ENCODE peak calls at places on chromosomes 1 and 21, in nine cellular contexts. S is breast epithelium, M is tibial nerve, Y is HepG2, F is testis, B is body of pancreas, V is sigmoid colon, A is transverse colon, R is esophagus muscularis mucosa. O is an unnamed sample.

GRCh38 chr1:85581138-85581801 is 709 bp downstream of the CCN1 start:
- DNase-seq in V (peak), B (peak), Y (peak), R (peak), A (peak), F (peak), S (peak), M (peak), O (peak)

GRCh38 chr1:116808476-116809180 is 54.4 kb downstream of the CD2 start:
- DNase-seq in R (peak), V (no peak), A (no peak), B (no peak), Y (no peak), S (no peak), M (no peak), F (no peak), O (no peak)

GRCh38 chr1:212600071-212600915 is 8.3 kb upstream of the ATF3 start:
- DNase-seq in B (no peak), A (no peak), V (no peak), S (no peak), M (no peak), Y (no peak), F (no peak), R (no peak), O (no peak)

GRCh38 chr1:210252621-210253041 is 20.0 kb downstream of the SERTAD4 start:
- DNase-seq in F (no peak), S (no peak), V (peak), Y (no peak), M (no peak), B (peak), A (peak), R (no peak), O (no peak)

GRCh38 chr21:37673801-37674575 is 242.3 kb downstream of the KCNJ6 start:
- DNase-seq in F (no peak), M (no peak), S (no peak), A (no peak), R (no peak), B (no peak), V (no peak), Y (no peak), O (no peak)

GRCh38 chr1:21781971-21782867 is 730 bp downstream of the USP48 start:
- DNase-seq in B (peak), S (peak), Y (peak), V (peak), A (peak), F (peak), M (no peak), R (peak), O (peak)

GRCh38 chr21:45497846-45498645 is 44.2 kb downstream of the SLC19A1 start:
- DNase-seq in V (peak), A (no peak), F (no peak), Y (no peak), R (no peak), S (no peak), M (no peak), B (no peak), O (no peak)

GRCh38 chr1:226665505-226666163 is 73.4 kb downstream of the ITPKB start:
- DNase-seq in S (no peak), F (no peak), B (no peak), A (no peak), Y (no peak), M (no peak), V (no peak), R (no peak), O (no peak)

GRCh38 chr1:46804926-46805325 is 6.1 kb downstream of the CYP4B1 start:
- DNase-seq in A (no peak), Y (no peak), S (no peak), V (no peak), R (peak), M (peak), F (no peak), B (no peak), O (peak)

GRCh38 chr1:89274431-89274857 is 1.8 kb upstream of the GBP5 start:
- DNase-seq in Y (no peak), A (no peak), R (no peak), B (no peak), F (no peak), S (no peak), M (no peak), V (no peak), O (no peak)

GRCh38 chr1:8816306-8816705 is 1.1 kb downstream of the RERE start:
- DNase-seq in A (no peak), V (no peak), B (no peak), S (no peak), R (no peak), F (no peak), Y (no peak), M (no peak), O (no peak)

GRCh38 chr1:226679853-226680516 is 59.1 kb downstream of the ITPKB start:
- DNase-seq in V (peak), Y (no peak), F (peak), S (peak), B (peak), R (peak), A (peak), M (peak), O (peak)

GRCh38 chr21:28148400-28149064 is 844.1 kb downstream of the LTN1 start:
- DNase-seq in F (peak), M (no peak), V (no peak), S (no peak), B (peak), R (no peak), A (no peak), Y (no peak), O (no peak)

GRCh38 chr1:37795340-37796110 is 1.9 kb downstream of the MANEAL start:
- DNase-seq in B (peak), R (no peak), V (no peak), A (peak), M (no peak), F (peak), Y (no peak), S (peak), O (no peak)

GRCh38 chr1:65792671-65793358 is at the start of gene PDE4B:
- DNase-seq in B (no peak), M (no peak), F (peak), V (no peak), R (no peak), A (peak), S (no peak), Y (no peak), O (no peak)

GRCh38 chr1:49686107-49686506 is 337.6 kb downstream of the AGBL4 start:
- DNase-seq in B (no peak), A (no peak), S (no peak), M (no peak), Y (no peak), F (no peak), V (no peak), R (no peak), O (no peak)

GRCh38 chr1:65386452-65386851 is 34.0 kb upstream of the LEPR start:
- DNase-seq in B (no peak), V (no peak), R (no peak), S (no peak), Y (no peak), M (no peak), F (no peak), A (no peak), O (no peak)

GRCh38 chr1:176102243-176102642 is 104.8 kb downstream of the COP1 start:
- DNase-seq in R (no peak), Y (no peak), B (no peak), S (no peak), V (no peak), A (no peak), M (no peak), F (no peak), O (no peak)

GRCh38 chr1:202791102-202791747 is 17.0 kb downstream of the KDM5B start:
- DNase-seq in R (no peak), S (no peak), A (no peak), Y (no peak), F (no peak), V (no peak), B (no peak), M (no peak), O (no peak)

GRCh38 chr21:39061766-39062165 is 121.5 kb downstream of the PSMG1 start:
- DNase-seq in F (no peak), A (no peak), B (no peak), Y (no peak), V (no peak), S (no peak), M (no peak), R (no peak), O (no peak)

GRCh38 chr1:100616121-100616621 is 78.2 kb downstream of the GPR88 start:
- DNase-seq in Y (no peak), R (no peak), B (no peak), A (no peak), V (no peak), F (no peak), M (no peak), S (no peak), O (no peak)

GRCh38 chr1:81607886-81608285 is 192.8 kb upstream of the ADGRL2 start:
- DNase-seq in M (no peak), A (no peak), S (no peak), V (no peak), B (no peak), F (no peak), R (no peak), Y (no peak), O (no peak)

GRCh38 chr1:40477680-40478057 is 579 bp downstream of the ZFP69 start:
- DNase-seq in F (peak), R (no peak), A (peak), B (no peak), Y (no peak), M (no peak), S (no peak), V (no peak), O (no peak)

GRCh38 chr1:18901147-18901951 is 1.0 kb downstream of the ALDH4A1 start:
- DNase-seq in B (no peak), V (no peak), M (no peak), F (no peak), Y (peak), R (no peak), A (no peak), S (no peak), O (no peak)

GRCh38 chr1:52403566-52404115 is 582 bp downstream of the ORC1 start:
- DNase-seq in F (peak), V (no peak), Y (peak), R (no peak), M (no peak), S (no peak), B (peak), A (peak), O (no peak)

GRCh38 chr1:26582836-26583460 is 53.4 kb downstream of the RPS6KA1 start:
- DNase-seq in Y (no peak), R (no peak), A (no peak), M (peak), B (peak), V (no peak), F (no peak), S (peak), O (no peak)

GRCh38 chr1:90381598-90381997 is 335.5 kb downstream of the BARHL2 start:
- DNase-seq in F (no peak), M (no peak), A (no peak), V (no peak), S (no peak), Y (no peak), B (no peak), R (no peak), O (no peak)

GRCh38 chr1:154972517-154973343 is 1.8 kb upstream of the CKS1B start:
- DNase-seq in Y (peak), S (peak), V (peak), A (peak), M (no peak), R (no peak), B (peak), F (peak), O (peak)

GRCh38 chr1:246733706-246734105 is 9.5 kb downstream of the SCCPDH start:
- DNase-seq in V (no peak), M (no peak), Y (no peak), B (no peak), R (no peak), S (no peak), F (no peak), A (no peak), O (no peak)

GRCh38 chr1:163633366-163633765 is 311.6 kb downstream of the NUF2 start:
- DNase-seq in V (no peak), M (no peak), A (no peak), B (no peak), F (no peak), S (no peak), R (no peak), Y (no peak), O (no peak)

GRCh38 chr1:54125671-54126070 is 27.1 kb downstream of the CDCP2 start:
- DNase-seq in M (no peak), B (peak), A (peak), R (no peak), Y (peak), V (no peak), F (peak), S (no peak), O (no peak)

GRCh38 chr1:171788696-171789095 is 7.2 kb downstream of the METTL13 start:
- DNase-seq in V (no peak), M (no peak), Y (no peak), A (no peak), R (no peak), S (no peak), F (peak), B (peak), O (no peak)

GRCh38 chr1:222618880-222619321 is 1.0 kb downstream of the MIA3 start:
- DNase-seq in A (peak), B (peak), Y (peak), M (no peak), F (peak), S (no peak), V (peak), R (no peak), O (no peak)

GRCh38 chr1:38835230-38835827 is 24.2 kb downstream of the RRAGC start:
- DNase-seq in V (no peak), F (peak), A (peak), S (no peak), R (no peak), B (peak), Y (peak), M (no peak), O (no peak)

GRCh38 chr1:107993920-107994319 is 28.9 kb upstream of the VAV3 start:
- DNase-seq in B (no peak), V (no peak), F (no peak), Y (no peak), M (no peak), S (no peak), R (no peak), A (no peak), O (no peak)

GRCh38 chr1:97875996-97876395 is 44.8 kb downstream of the DPYD start:
- DNase-seq in A (no peak), B (no peak), M (no peak), F (no peak), S (no peak), V (no peak), R (no peak), Y (no peak), O (no peak)

GRCh38 chr1:154883919-154884867 is 14.1 kb upstream of the KCNN3 start:
- DNase-seq in F (no peak), B (no peak), S (no peak), Y (no peak), V (peak), M (no peak), R (no peak), A (no peak), O (no peak)

GRCh38 chr1:156123356-156124196 is 9.1 kb downstream of the LMNA start:
- DNase-seq in F (peak), B (peak), V (peak), S (peak), Y (peak), R (peak), M (peak), A (peak), O (peak)

GRCh38 chr1:156122519-156123355 is 8.2 kb downstream of the LMNA start:
- DNase-seq in F (peak), R (no peak), S (peak), M (no peak), Y (peak), V (peak), A (peak), B (peak), O (peak)

GRCh38 chr1:156126043-156126700 is 11.7 kb downstream of the LMNA start:
- DNase-seq in S (peak), B (peak), V (peak), A (peak), Y (peak), F (peak), M (peak), R (peak), O (peak)

GRCh38 chr1:156126701-156127534 is 12.4 kb downstream of the LMNA start:
- DNase-seq in S (no peak), R (peak), Y (no peak), A (peak), M (no peak), F (peak), B (peak), V (peak), O (peak)

GRCh38 chr1:156124557-156125483 is 10.3 kb downstream of the LMNA start:
- DNase-seq in B (peak), V (no peak), S (no peak), R (no peak), Y (no peak), A (peak), M (no peak), F (peak), O (peak)
- TF ChIP-seq POLR2A in B (no peak), V (peak), S (no peak), R (no peak), Y (no peak), A (peak), M (peak), F (no peak), O (peak)

GRCh38 chr1:198947456-198947855 is 308.6 kb downstream of the PTPRC start:
- DNase-seq in V (no peak), M (no peak), B (no peak), F (no peak), S (no peak), A (no peak), R (no peak), Y (no peak), O (no peak)

GRCh38 chr1:198939946-198940345 is 301.1 kb downstream of the PTPRC start:
- DNase-seq in Y (no peak), S (no peak), A (no peak), F (no peak), M (no peak), R (no peak), V (no peak), B (no peak), O (peak)

GRCh38 chr1:198939286-198939685 is 300.4 kb downstream of the PTPRC start:
- DNase-seq in S (no peak), R (no peak), B (no peak), M (no peak), Y (no peak), A (no peak), V (no peak), F (no peak), O (no peak)

GRCh38 chr1:198948895-198949659 is 310.2 kb downstream of the PTPRC start:
- DNase-seq in F (no peak), V (peak), A (no peak), R (no peak), S (no peak), B (no peak), M (no peak), Y (no peak), O (no peak)

GRCh38 chr1:198943484-198943883 is 304.6 kb downstream of the PTPRC start:
- DNase-seq in F (no peak), V (no peak), Y (no peak), M (no peak), R (no peak), A (no peak), B (no peak), S (no peak), O (no peak)
- TF ChIP-seq POLR2A in F (no peak), V (no peak), Y (no peak), M (no peak), R (no peak), A (no peak), B (no peak), S (no peak), O (no peak)

GRCh38 chr1:87333692-87334347 is 5.1 kb downstream of the LMO4 start:
- DNase-seq in F (no peak), B (no peak), V (no peak), Y (no peak), R (no peak), A (no peak), S (no peak), M (no peak), O (no peak)

GRCh38 chr1:87329756-87330200 is 1.1 kb downstream of the LMO4 start:
- DNase-seq in F (no peak), M (no peak), R (no peak), A (no peak), Y (no peak), S (no peak), B (no peak), V (no peak), O (no peak)

GRCh38 chr1:87330954-87331318 is 2.3 kb downstream of the LMO4 start:
- DNase-seq in A (no peak), B (no peak), V (no peak), Y (peak), F (no peak), R (no peak), S (no peak), M (no peak), O (no peak)

GRCh38 chr1:87330201-87330953 is 1.7 kb downstream of the LMO4 start:
- DNase-seq in B (peak), M (no peak), V (peak), S (no peak), F (peak), A (peak), R (no peak), Y (no peak), O (peak)

GRCh38 chr1:87331319-87332269 is 2.9 kb downstream of the LMO4 start:
- DNase-seq in S (peak), M (peak), Y (peak), V (peak), A (peak), B (peak), F (peak), R (peak), O (peak)
- TF ChIP-seq POLR2A in S (no peak), M (peak), Y (no peak), V (peak), A (peak), B (peak), F (no peak), R (no peak), O (no peak)

GRCh38 chr1:70221241-70222077 is at the start of gene SRSF11:
- DNase-seq in R (peak), A (peak), Y (peak), B (peak), F (peak), S (peak), V (peak), M (peak), O (peak)

GRCh38 chr1:70220517-70221240 is 501 bp upstream of the SRSF11 start:
- DNase-seq in R (no peak), S (no peak), A (no peak), Y (no peak), M (no peak), F (no peak), V (no peak), B (no peak), O (no peak)

GRCh38 chr1:70222716-70223235 is 1.6 kb downstream of the SRSF11 start:
- DNase-seq in A (no peak), B (no peak), F (no peak), R (no peak), V (no peak), M (no peak), Y (no peak), S (no peak), O (no peak)

GRCh38 chr1:70224954-70225353 is 3.8 kb downstream of the SRSF11 start:
- DNase-seq in M (no peak), S (no peak), F (no peak), B (no peak), Y (no peak), R (no peak), A (no peak), V (no peak), O (no peak)

GRCh38 chr1:70220015-70220414 is 1.2 kb upstream of the SRSF11 start:
- DNase-seq in V (no peak), A (no peak), R (no peak), F (no peak), M (no peak), S (no peak), B (no peak), Y (no peak), O (no peak)
- TF ChIP-seq POLR2A in V (no peak), A (no peak), R (no peak), F (no peak), M (no peak), S (no peak), B (no peak), Y (no peak), O (no peak)

O was measured in lower leg skin.